ENCODE peak calls at places on chromosomes 6 and 20, in six cellular contexts. B is keratinocyte; Z is uterus; G is bronchial epithelial cell; I is choroid plexus epithelial cell; T is CD8-positive, alpha-beta T cell. F is an unnamed sample.

GRCh38 chr6:101016163-101016562 is 135.0 kb upstream of the ASCC3 start:
- DNase-seq in B (no peak), Z (no peak), G (no peak), I (no peak), T (no peak), F (no peak)

GRCh38 chr20:16520154-16520553 is 53.1 kb downstream of the KIF16B start:
- DNase-seq in B (no peak), Z (no peak), G (no peak), I (no peak), T (no peak), F (no peak)

GRCh38 chr6:2132911-2133310 is 112.5 kb downstream of the GMDS start:
- DNase-seq in B (no peak), Z (no peak), G (no peak), I (no peak), T (no peak), F (no peak)

GRCh38 chr6:117233146-117233545 is 32.2 kb upstream of the VGLL2 start:
- DNase-seq in B (no peak), Z (no peak), G (no peak), I (peak), T (no peak), F (peak)

GRCh38 chr6:74879234-74879633 is 326.6 kb downstream of the COL12A1 start:
- DNase-seq in B (peak), Z (no peak), G (peak), I (peak), T (no peak), F (peak)

GRCh38 chr6:114558153-114558552 is 215.3 kb upstream of the HS3ST5 start:
- DNase-seq in B (no peak), Z (no peak), G (no peak), I (no peak), T (no peak), F (no peak)

GRCh38 chr6:15017251-15017650 is 228.6 kb upstream of the JARID2 start:
- DNase-seq in B (no peak), Z (no peak), G (peak), I (peak), T (no peak), F (no peak)

GRCh38 chr20:22453244-22454080 is 130.9 kb downstream of the FOXA2 start:
- DNase-seq in B (no peak), Z (no peak), G (peak), I (peak), T (no peak), F (peak)

GRCh38 chr20:32114305-32114960 is 4.9 kb downstream of the TM9SF4 start:
- DNase-seq in B (no peak), Z (no peak), G (no peak), I (no peak), T (no peak), F (no peak)

GRCh38 chr6:43627008-43627825 is 1.8 kb downstream of the GTPBP2 start:
- DNase-seq in B (peak), Z (peak), G (peak), I (peak), T (no peak), F (peak)

GRCh38 chr6:160996316-160996715 is 4.7 kb downstream of the MAP3K4 start:
- DNase-seq in B (no peak), Z (no peak), G (peak), I (peak), T (no peak), F (peak)

GRCh38 chr20:4550740-4551139 is 171.0 kb upstream of the PRND start:
- DNase-seq in B (no peak), Z (no peak), G (peak), I (no peak), T (no peak), F (peak)

GRCh38 chr6:158703121-158703839 is 53.4 kb downstream of the SYTL3 start:
- DNase-seq in B (no peak), Z (no peak), G (no peak), I (no peak), T (no peak), F (no peak)

GRCh38 chr6:158705386-158706126 is 55.7 kb downstream of the SYTL3 start:
- DNase-seq in B (no peak), Z (no peak), G (no peak), I (no peak), T (no peak), F (no peak)

GRCh38 chr6:158706369-158706982 is 56.6 kb downstream of the SYTL3 start:
- DNase-seq in B (no peak), Z (peak), G (peak), I (peak), T (no peak), F (peak)

GRCh38 chr6:158707120-158707519 is 57.3 kb downstream of the SYTL3 start:
- DNase-seq in B (peak), Z (peak), G (peak), I (peak), T (no peak), F (peak)

GRCh38 chr6:158703840-158704822 is 54.3 kb downstream of the SYTL3 start:
- DNase-seq in B (no peak), Z (peak), G (peak), I (peak), T (peak), F (peak)
- H3K4me3 ChIP-seq in B (peak), Z (peak), G (peak), I (peak), T (peak), F (peak)

DNA sequence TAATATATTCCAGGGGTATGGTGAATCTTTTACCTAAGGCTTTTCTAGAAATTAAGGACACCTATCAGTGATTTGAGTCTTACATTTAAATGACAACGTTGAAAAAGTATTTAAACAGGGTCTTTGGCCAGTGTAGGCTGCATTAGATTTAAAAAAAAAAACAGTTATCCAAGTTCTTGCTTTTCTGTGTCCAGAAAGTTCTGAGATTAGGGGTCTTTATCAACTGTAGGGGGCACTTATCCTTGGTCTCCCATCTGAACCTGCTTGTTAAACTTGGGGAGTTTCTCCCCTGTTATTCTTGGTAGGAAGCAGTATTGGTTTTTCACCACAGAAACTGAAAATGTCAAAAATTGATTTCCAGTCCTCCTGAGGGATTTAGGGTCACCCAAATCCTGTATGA is 155.9 kb upstream of the ZNF217 start:
- DNase-seq in B (no peak), Z (no peak), G (no peak), I (no peak), T (no peak), F (no peak)
- TF ChIP-seq CTCF in B (no peak), Z (no peak), G (no peak), I (no peak), T (no peak), F (no peak)

GRCh38 chr6:31114970-31115849 is 610 bp downstream of the PSORS1C1 start:
- DNase-seq in B (no peak), Z (peak), G (peak), I (peak), T (no peak), F (peak)

GRCh38 chr6:31118178-31118577 is 2.1 kb downstream of the CDSN start:
- DNase-seq in B (no peak), Z (no peak), G (no peak), I (no peak), T (no peak), F (no peak)

GRCh38 chr6:31114540-31114876 is at the start of gene PSORS1C1:
- DNase-seq in B (peak), Z (peak), G (peak), I (peak), T (no peak), F (peak)

GRCh38 chr6:31115941-31116560 is 1.5 kb downstream of the PSORS1C1 start:
- DNase-seq in B (no peak), Z (no peak), G (no peak), I (no peak), T (no peak), F (no peak)

DNA sequence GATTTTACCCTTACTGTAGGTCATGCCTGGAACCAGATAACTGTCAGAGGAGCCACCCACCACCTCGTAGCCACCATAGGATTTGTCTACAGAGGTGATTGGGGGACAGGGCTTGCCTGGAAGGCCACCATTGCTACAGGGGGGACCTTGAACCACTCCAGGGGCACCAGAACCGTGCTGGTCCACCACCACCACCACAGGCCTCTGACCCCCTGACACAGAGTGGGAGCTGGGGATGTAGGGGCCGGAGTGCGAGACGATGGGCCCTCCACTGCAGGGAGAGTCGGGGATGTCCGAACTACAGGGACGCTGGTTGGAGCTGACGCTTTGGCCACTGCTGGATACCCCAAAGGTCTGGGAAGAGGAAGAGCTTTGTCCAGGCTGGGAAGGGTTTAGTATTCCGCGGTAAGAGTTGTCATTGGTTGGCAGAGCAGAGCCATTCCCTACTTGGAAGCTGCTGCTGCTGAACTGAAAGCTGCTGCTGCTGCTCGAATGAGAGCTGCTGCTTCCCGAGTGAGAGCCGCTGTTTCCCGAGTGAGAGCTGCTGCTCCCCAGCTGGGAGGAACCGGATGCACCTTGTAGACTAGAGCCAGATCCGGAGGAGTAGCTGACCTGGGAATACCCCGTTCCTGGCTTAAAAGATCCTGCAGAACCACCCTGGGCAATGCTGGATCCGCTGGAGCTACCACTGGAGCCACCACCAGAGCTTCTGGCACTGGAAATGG is 2.2 kb downstream of the PSORS1C1 start:
- DNase-seq in B (no peak), Z (peak), G (no peak), I (peak), T (no peak), F (peak)
- H3K4me3 ChIP-seq in B (peak), Z (no peak), G (no peak), I (peak), T (no peak), F (peak)

GRCh38 chr6:68572525-68572924 is 62.6 kb upstream of the ADGRB3 start:
- DNase-seq in B (no peak), Z (no peak), G (peak), I (peak), T (no peak), F (peak)
- TF ChIP-seq CTCF in B (peak), Z (no peak), G (peak), I (peak), T (no peak), F (peak)

GRCh38 chr6:125102411-125102810 is 51.2 kb upstream of the TPD52L1 start:
- DNase-seq in B (no peak), Z (no peak), G (no peak), I (no peak), T (no peak), F (no peak)

GRCh38 chr6:125101656-125102055 is 51.9 kb upstream of the TPD52L1 start:
- DNase-seq in B (no peak), Z (no peak), G (peak), I (no peak), T (no peak), F (no peak)

GRCh38 chr6:125102901-125103300 is 50.7 kb upstream of the TPD52L1 start:
- DNase-seq in B (peak), Z (no peak), G (peak), I (peak), T (no peak), F (peak)

GRCh38 chr6:125107048-125107447 is 46.5 kb upstream of the TPD52L1 start:
- DNase-seq in B (no peak), Z (no peak), G (no peak), I (no peak), T (no peak), F (no peak)

GRCh38 chr6:125104425-125104824 is 49.1 kb upstream of the TPD52L1 start:
- DNase-seq in B (no peak), Z (no peak), G (peak), I (peak), T (no peak), F (peak)
- H3K4me3 ChIP-seq in B (no peak), Z (no peak), G (no peak), I (no peak), T (no peak), F (no peak)

DNA sequence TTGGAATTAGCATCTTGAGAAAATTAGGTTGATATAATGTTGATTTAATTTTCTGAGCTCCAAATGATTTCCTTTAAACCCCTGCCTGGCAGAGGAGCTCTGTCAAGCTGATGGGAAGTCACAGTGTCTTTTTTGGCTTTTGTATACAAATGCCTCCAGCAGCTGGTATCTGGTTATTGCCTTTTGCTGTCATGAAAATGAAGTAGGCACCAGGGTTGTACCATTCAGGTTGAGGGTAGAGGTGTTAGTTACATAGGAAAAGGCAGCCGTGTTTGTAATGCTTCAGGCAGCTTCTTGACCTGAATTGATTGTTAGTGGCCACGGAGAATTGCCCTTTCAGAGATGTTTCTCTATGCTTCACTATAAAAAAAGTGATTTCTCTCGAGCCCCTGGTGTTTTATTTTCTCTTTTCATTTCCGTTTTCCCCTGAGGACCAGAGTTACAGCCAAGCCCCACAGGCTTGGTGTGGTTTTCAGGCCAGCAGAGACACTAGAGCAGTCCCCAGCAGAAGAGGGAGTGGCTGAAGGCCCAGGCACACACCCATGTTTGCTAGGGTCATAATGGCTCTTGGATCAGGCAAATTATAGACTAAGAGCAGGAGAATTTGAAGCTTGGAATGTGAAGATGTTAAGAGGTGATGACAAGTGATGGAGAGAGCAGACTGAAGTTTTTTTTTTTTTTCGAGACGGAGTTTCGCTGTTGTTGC is 21.6 kb downstream of the CMTR1 start:
- DNase-seq in B (no peak), Z (no peak), G (no peak), I (no peak), T (no peak), F (no peak)
- TF ChIP-seq CTCF in B (no peak), Z (no peak), G (no peak), I (no peak), T (no peak), F (no peak)

GRCh38 chr6:53344993-53345392 is 3.8 kb downstream of the ELOVL5 start:
- DNase-seq in B (no peak), Z (no peak), G (no peak), I (no peak), T (no peak), F (no peak)
- H3K4me3 ChIP-seq in B (no peak), Z (no peak), G (no peak), I (no peak), T (no peak), F (no peak)

F was measured in cardiac fibroblast.